ENCODE peak calls at places on chromosome 7, in four cellular contexts. One of them, this sample, is unnamed.

GRCh38 chr7:78301361-78301760 is 502.8 kb downstream of the PHTF2 start:
- DNase-seq in ACHN: peak; percentile 51
- DNase-seq in IMR-90: peak; percentile 56
- DNase-seq in stimulated activated CD8-positive, alpha-beta memory T cell treated with anti-CD3 and anti-CD28 coated beads, Interleukin-15, amount 100 ng/mL, for 48 hours: no peak
- DNase-seq in this sample: peak; percentile 73

GRCh38 chr7:106757846-106758245 is 96.9 kb upstream of the CCDC71L start:
- DNase-seq in ACHN: no peak
- DNase-seq in IMR-90: peak; percentile 64
- DNase-seq in stimulated activated CD8-positive, alpha-beta memory T cell treated with anti-CD3 and anti-CD28 coated beads, Interleukin-15, amount 100 ng/mL, for 48 hours: no peak
- DNase-seq in this sample: peak; percentile 45

GRCh38 chr7:71497233-71497946 is 365.4 kb downstream of the GALNT17 start:
- DNase-seq in ACHN: no peak
- DNase-seq in IMR-90: no peak
- DNase-seq in stimulated activated CD8-positive, alpha-beta memory T cell treated with anti-CD3 and anti-CD28 coated beads, Interleukin-15, amount 100 ng/mL, for 48 hours: no peak
- DNase-seq in this sample: peak; percentile 26

GRCh38 chr7:1460757-1461639 is 1.7 kb upstream of the MICALL2 start:
- DNase-seq in ACHN: peak; percentile 31
- DNase-seq in IMR-90: peak; percentile 34
- DNase-seq in stimulated activated CD8-positive, alpha-beta memory T cell treated with anti-CD3 and anti-CD28 coated beads, Interleukin-15, amount 100 ng/mL, for 48 hours: no peak
- DNase-seq in this sample: peak; percentile 45

GRCh38 chr7:82053453-82054032 is 283.7 kb upstream of the HGF start:
- DNase-seq in ACHN: no peak
- DNase-seq in IMR-90: peak; percentile 50
- DNase-seq in stimulated activated CD8-positive, alpha-beta memory T cell treated with anti-CD3 and anti-CD28 coated beads, Interleukin-15, amount 100 ng/mL, for 48 hours: no peak
- DNase-seq in this sample: no peak

GRCh38 chr7:31896929-31897328 is 173.3 kb downstream of the PDE1C start:
- DNase-seq in ACHN: no peak
- DNase-seq in IMR-90: peak; percentile 40
- DNase-seq in stimulated activated CD8-positive, alpha-beta memory T cell treated with anti-CD3 and anti-CD28 coated beads, Interleukin-15, amount 100 ng/mL, for 48 hours: no peak
- DNase-seq in this sample: no peak

GRCh38 chr7:9889557-9889956 is 1084.1 kb upstream of the PHF14 start:
- DNase-seq in ACHN: no peak
- DNase-seq in IMR-90: no peak
- DNase-seq in stimulated activated CD8-positive, alpha-beta memory T cell treated with anti-CD3 and anti-CD28 coated beads, Interleukin-15, amount 100 ng/mL, for 48 hours: no peak
- DNase-seq in this sample: no peak

GRCh38 chr7:131110294-131111080 is 217.2 kb upstream of the MKLN1 start:
- DNase-seq in ACHN: peak; percentile 60
- DNase-seq in IMR-90: peak; percentile 34
- DNase-seq in stimulated activated CD8-positive, alpha-beta memory T cell treated with anti-CD3 and anti-CD28 coated beads, Interleukin-15, amount 100 ng/mL, for 48 hours: no peak
- DNase-seq in this sample: peak; percentile 58

GRCh38 chr7:97732567-97733275 is 835 bp downstream of the TAC1 start:
- DNase-seq in ACHN: no peak
- DNase-seq in IMR-90: no peak
- DNase-seq in stimulated activated CD8-positive, alpha-beta memory T cell treated with anti-CD3 and anti-CD28 coated beads, Interleukin-15, amount 100 ng/mL, for 48 hours: no peak
- DNase-seq in this sample: no peak

GRCh38 chr7:158645842-158646241 is 58.2 kb upstream of the PTPRN2 start:
- DNase-seq in ACHN: no peak
- DNase-seq in IMR-90: no peak
- DNase-seq in stimulated activated CD8-positive, alpha-beta memory T cell treated with anti-CD3 and anti-CD28 coated beads, Interleukin-15, amount 100 ng/mL, for 48 hours: no peak
- DNase-seq in this sample: no peak

GRCh38 chr7:22147868-22148267 is 202.2 kb upstream of the CDCA7L start:
- DNase-seq in ACHN: no peak
- DNase-seq in IMR-90: no peak
- DNase-seq in stimulated activated CD8-positive, alpha-beta memory T cell treated with anti-CD3 and anti-CD28 coated beads, Interleukin-15, amount 100 ng/mL, for 48 hours: no peak
- DNase-seq in this sample: no peak

GRCh38 chr7:36153571-36154097 is 580 bp downstream of the EEPD1 start:
- DNase-seq in ACHN: no peak
- DNase-seq in IMR-90: no peak
- DNase-seq in stimulated activated CD8-positive, alpha-beta memory T cell treated with anti-CD3 and anti-CD28 coated beads, Interleukin-15, amount 100 ng/mL, for 48 hours: no peak
- DNase-seq in this sample: no peak

GRCh38 chr7:73971315-73971700 is 56.7 kb upstream of the ELN start:
- DNase-seq in ACHN: no peak
- DNase-seq in IMR-90: no peak
- DNase-seq in stimulated activated CD8-positive, alpha-beta memory T cell treated with anti-CD3 and anti-CD28 coated beads, Interleukin-15, amount 100 ng/mL, for 48 hours: no peak
- DNase-seq in this sample: no peak

GRCh38 chr7:22435105-22435504 is 64.9 kb downstream of the STEAP1B start:
- DNase-seq in ACHN: no peak
- DNase-seq in IMR-90: no peak
- DNase-seq in stimulated activated CD8-positive, alpha-beta memory T cell treated with anti-CD3 and anti-CD28 coated beads, Interleukin-15, amount 100 ng/mL, for 48 hours: no peak
- DNase-seq in this sample: no peak

GRCh38 chr7:92991190-92991589 is 126.6 kb downstream of the SAMD9 start:
- DNase-seq in ACHN: no peak
- DNase-seq in IMR-90: no peak
- DNase-seq in stimulated activated CD8-positive, alpha-beta memory T cell treated with anti-CD3 and anti-CD28 coated beads, Interleukin-15, amount 100 ng/mL, for 48 hours: no peak
- DNase-seq in this sample: no peak

GRCh38 chr7:93036807-93037206 is 81.0 kb downstream of the SAMD9 start:
- DNase-seq in ACHN: no peak
- DNase-seq in IMR-90: no peak
- DNase-seq in stimulated activated CD8-positive, alpha-beta memory T cell treated with anti-CD3 and anti-CD28 coated beads, Interleukin-15, amount 100 ng/mL, for 48 hours: peak; percentile 35
- DNase-seq in this sample: no peak

GRCh38 chr7:1794888-1795542 is 124.9 kb downstream of the ELFN1 start:
- DNase-seq in ACHN: peak; percentile 22
- DNase-seq in IMR-90: no peak
- DNase-seq in stimulated activated CD8-positive, alpha-beta memory T cell treated with anti-CD3 and anti-CD28 coated beads, Interleukin-15, amount 100 ng/mL, for 48 hours: no peak
- DNase-seq in this sample: no peak

GRCh38 chr7:135251502-135252327 is 18.1 kb downstream of the STRA8 start:
- DNase-seq in ACHN: no peak
- DNase-seq in IMR-90: no peak
- DNase-seq in stimulated activated CD8-positive, alpha-beta memory T cell treated with anti-CD3 and anti-CD28 coated beads, Interleukin-15, amount 100 ng/mL, for 48 hours: no peak
- DNase-seq in this sample: no peak

GRCh38 chr7:137818036-137818435 is 28.7 kb downstream of the DGKI start:
- DNase-seq in ACHN: no peak
- DNase-seq in IMR-90: peak; percentile 67
- DNase-seq in stimulated activated CD8-positive, alpha-beta memory T cell treated with anti-CD3 and anti-CD28 coated beads, Interleukin-15, amount 100 ng/mL, for 48 hours: no peak
- DNase-seq in this sample: peak; percentile 86